ENCODE peak calls at places on chromosomes 2 and 18, in six cellular contexts. K is neuronal stem cell, S is NCI-H1105, H is tibial artery, E is GM12864, A is GM19239. W is an unnamed sample.

GRCh38 chr2:24690524-24690923 is 102.7 kb downstream of the PTRHD1 start:
- DNase-seq in K (no peak), S (no peak), H (no peak), E (no peak), A (no peak), W (no peak)

GRCh38 chr18:61749031-61749430 is 143.8 kb downstream of the RNF152 start:
- DNase-seq in K (no peak), S (no peak), H (no peak), E (no peak), A (no peak), W (no peak)

GRCh38 chr2:240795916-240796510 is 24.0 kb downstream of the KIF1A start:
- DNase-seq in K (no peak), S (no peak), H (no peak), E (no peak), A (no peak), W (no peak)

GRCh38 chr2:102278720-102279390 is 32.5 kb upstream of the IL1RL1 start:
- DNase-seq in K (no peak), S (no peak), H (no peak), E (no peak), A (no peak), W (no peak)

GRCh38 chr2:7053650-7054262 is 136.5 kb downstream of the RNF144A start:
- DNase-seq in K (no peak), S (peak; percentile 91), H (no peak), E (no peak), A (no peak), W (no peak)

GRCh38 chr2:152038451-152038958 is 60.3 kb downstream of the CACNB4 start:
- DNase-seq in K (no peak), S (no peak), H (no peak), E (no peak), A (no peak), W (no peak)

GRCh38 chr2:95063401-95063958 is 38.0 kb downstream of the MAL start:
- DNase-seq in K (no peak), S (no peak), H (no peak), E (no peak), A (no peak), W (no peak)

GRCh38 chr2:10523406-10524189 is 75.5 kb upstream of the ODC1 start:
- DNase-seq in K (no peak), S (no peak), H (peak; percentile 62), E (no peak), A (no peak), W (no peak)

GRCh38 chr18:54790109-54790508 is 38.2 kb upstream of the RAB27B start:
- DNase-seq in K (no peak), S (no peak), H (no peak), E (no peak), A (no peak), W (no peak)

GRCh38 chr2:200962821-200963128 is 685 bp downstream of the ORC2 start:
- DNase-seq in K (no peak), S (no peak), H (no peak), E (no peak), A (peak; percentile 2), W (peak; percentile 34)

GRCh38 chr2:45020439-45020838 is 11.2 kb upstream of the SIX2 start:
- DNase-seq in K (no peak), S (no peak), H (no peak), E (no peak), A (no peak), W (no peak)

GRCh38 chr18:44681039-44681595 is 429 bp downstream of the SETBP1 start:
- DNase-seq in K (no peak), S (no peak), H (no peak), E (no peak), A (peak; percentile 10), W (no peak)

GRCh38 chr2:64419591-64420165 is 34.3 kb upstream of the LGALSL start:
- DNase-seq in K (no peak), S (no peak), H (no peak), E (no peak), A (no peak), W (no peak)

GRCh38 chr2:177673602-177674595 is 281.3 kb downstream of the AGPS start:
- DNase-seq in K (no peak), S (no peak), H (no peak), E (no peak), A (no peak), W (no peak)

GRCh38 chr2:160210599-160211138 is 10.6 kb upstream of the ITGB6 start:
- DNase-seq in K (peak; percentile 51), S (no peak), H (peak; percentile 71), E (peak; percentile 62), A (peak; percentile 64), W (peak; percentile 61)

GRCh38 chr2:212863185-212863588 is 288.2 kb downstream of the IKZF2 start:
- DNase-seq in K (peak; percentile 24), S (peak; percentile 33), H (no peak), E (peak; percentile 24), A (no peak), W (peak; percentile 8)

GRCh38 chr18:32548688-32549087 is 78.0 kb upstream of the GAREM1 start:
- DNase-seq in K (peak; percentile 86), S (peak; percentile 84), H (no peak), E (no peak), A (no peak), W (no peak)

GRCh38 chr18:21408681-21409080 is 166.6 kb downstream of the GREB1L start:
- DNase-seq in K (no peak), S (no peak), H (no peak), E (no peak), A (no peak), W (no peak)

W was measured in HuH-7.